ENCODE peak calls at places on chromosomes 4 and X, in seven cellular contexts. B is right lobe of liver, U is tibial nerve, S is HCT116, G is stomach, D is A549, Q is sigmoid colon. H is an unnamed sample.

GRCh38 chr4:82352825-82353370 is 20.9 kb downstream of the HNRNPD start:
- DNase-seq in Q (no peak), S (no peak), G (no peak), B (no peak), U (no peak), D (no peak), H (no peak)

GRCh38 chrX:96432647-96433046 is 252.0 kb upstream of the DIAPH2 start:
- DNase-seq in Q (no peak), D (no peak), U (no peak), G (no peak), B (no peak), S (no peak), H (no peak)

GRCh38 chr4:82939414-82939813 is 38.9 kb downstream of the THAP9 start:
- DNase-seq in U (no peak), D (no peak), S (no peak), B (no peak), G (no peak), Q (no peak), H (no peak)

GRCh38 chr4:182179105-182179504 is 64.1 kb upstream of the TENM3 start:
- DNase-seq in S (no peak), D (no peak), G (no peak), B (no peak), Q (no peak), U (no peak), H (no peak)

GRCh38 chr4:65737672-65738071 is 67.4 kb upstream of the EPHA5 start:
- DNase-seq in S (no peak), G (no peak), Q (no peak), U (no peak), B (no peak), D (no peak), H (no peak)

GRCh38 chr4:181877329-181877848 is 365.8 kb upstream of the TENM3 start:
- DNase-seq in U (no peak), D (no peak), S (no peak), Q (no peak), G (no peak), B (no peak), H (no peak)

GRCh38 chr4:180058731-180059215 is 2184.4 kb upstream of the TENM3 start:
- DNase-seq in B (peak), Q (no peak), U (no peak), G (no peak), D (peak), S (no peak), H (peak)

GRCh38 chr4:3767569-3768288 is 1.5 kb downstream of the ADRA2C start:
- DNase-seq in Q (no peak), B (peak), G (no peak), S (no peak), U (no peak), D (peak), H (no peak)

DNA sequence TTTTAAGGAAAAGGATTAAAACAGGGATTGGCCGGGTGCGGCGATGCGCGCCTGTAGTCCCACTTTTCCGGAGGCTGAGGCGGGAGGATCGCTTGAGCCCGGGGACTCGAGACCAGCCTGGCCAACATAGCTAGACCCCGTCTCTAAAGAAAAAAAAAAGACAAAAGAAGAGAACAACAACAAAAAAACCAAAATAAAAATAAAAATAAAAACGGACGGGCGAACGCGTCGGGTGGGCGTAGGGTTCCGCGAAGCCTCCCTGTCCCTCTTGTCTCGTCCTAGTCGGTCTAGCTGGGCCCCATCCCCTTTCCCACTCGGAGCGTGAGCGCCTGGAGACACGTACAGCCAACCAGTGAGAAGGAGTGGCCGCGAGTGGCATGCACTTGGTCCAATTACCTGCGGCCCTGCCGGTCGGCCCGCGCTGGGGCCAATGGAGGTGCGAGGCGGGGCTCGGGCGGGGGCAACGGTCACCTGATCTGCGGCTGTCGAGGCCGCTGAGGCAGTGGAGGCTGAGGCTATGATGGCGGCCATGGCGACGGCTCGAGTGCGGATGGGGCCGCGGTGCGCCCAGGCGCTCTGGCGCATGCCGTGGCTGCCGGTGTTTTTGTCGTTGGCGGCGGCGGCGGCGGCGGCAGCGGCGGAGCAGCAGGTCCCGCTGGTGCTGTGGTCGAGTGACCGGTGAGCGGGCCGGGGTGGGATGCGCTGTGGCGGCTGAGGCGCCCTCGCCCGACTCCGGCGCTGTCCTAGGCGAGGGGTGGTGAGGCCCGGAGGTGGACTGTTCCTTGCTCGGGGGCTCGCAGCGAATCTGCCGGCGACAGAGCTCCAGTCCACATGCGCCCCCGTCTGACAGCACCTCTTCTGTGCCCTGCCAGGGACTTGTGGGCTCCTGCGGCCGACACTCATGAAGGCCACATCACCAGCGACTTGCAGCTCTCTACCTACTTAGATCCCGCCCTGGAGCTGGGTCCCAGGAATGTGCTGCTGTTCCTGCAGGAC is at the start of gene ATP6AP1:
- DNase-seq in Q (peak), B (peak), D (peak), S (peak), U (peak), G (peak), H (peak)
- TF ChIP-seq POLR2A in Q (no peak), B (peak), D (peak), S (no peak), U (no peak), G (no peak), H (peak)

GRCh38 chr4:4860381-4860802 is 927 bp downstream of the MSX1 start:
- DNase-seq in U (no peak), G (no peak), S (no peak), D (no peak), Q (no peak), B (no peak), H (no peak)

GRCh38 chr4:4860803-4861591 is 1.5 kb downstream of the MSX1 start:
- DNase-seq in U (no peak), D (no peak), Q (no peak), B (no peak), S (no peak), G (no peak), H (no peak)

GRCh38 chr4:4862665-4863482 is 3.4 kb downstream of the MSX1 start:
- DNase-seq in D (no peak), B (no peak), G (no peak), Q (no peak), U (no peak), S (no peak), H (peak)

GRCh38 chr4:4859799-4860380 is 425 bp downstream of the MSX1 start:
- DNase-seq in G (no peak), B (no peak), D (no peak), U (no peak), S (no peak), Q (no peak), H (no peak)

GRCh38 chr4:4861592-4862551 is 2.4 kb downstream of the MSX1 start:
- DNase-seq in D (no peak), S (no peak), B (no peak), Q (no peak), U (no peak), G (no peak), H (no peak)
- H3K4me3 ChIP-seq in D (no peak), S (peak), B (no peak), Q (no peak), U (peak), G (no peak), H (peak)

DNA sequence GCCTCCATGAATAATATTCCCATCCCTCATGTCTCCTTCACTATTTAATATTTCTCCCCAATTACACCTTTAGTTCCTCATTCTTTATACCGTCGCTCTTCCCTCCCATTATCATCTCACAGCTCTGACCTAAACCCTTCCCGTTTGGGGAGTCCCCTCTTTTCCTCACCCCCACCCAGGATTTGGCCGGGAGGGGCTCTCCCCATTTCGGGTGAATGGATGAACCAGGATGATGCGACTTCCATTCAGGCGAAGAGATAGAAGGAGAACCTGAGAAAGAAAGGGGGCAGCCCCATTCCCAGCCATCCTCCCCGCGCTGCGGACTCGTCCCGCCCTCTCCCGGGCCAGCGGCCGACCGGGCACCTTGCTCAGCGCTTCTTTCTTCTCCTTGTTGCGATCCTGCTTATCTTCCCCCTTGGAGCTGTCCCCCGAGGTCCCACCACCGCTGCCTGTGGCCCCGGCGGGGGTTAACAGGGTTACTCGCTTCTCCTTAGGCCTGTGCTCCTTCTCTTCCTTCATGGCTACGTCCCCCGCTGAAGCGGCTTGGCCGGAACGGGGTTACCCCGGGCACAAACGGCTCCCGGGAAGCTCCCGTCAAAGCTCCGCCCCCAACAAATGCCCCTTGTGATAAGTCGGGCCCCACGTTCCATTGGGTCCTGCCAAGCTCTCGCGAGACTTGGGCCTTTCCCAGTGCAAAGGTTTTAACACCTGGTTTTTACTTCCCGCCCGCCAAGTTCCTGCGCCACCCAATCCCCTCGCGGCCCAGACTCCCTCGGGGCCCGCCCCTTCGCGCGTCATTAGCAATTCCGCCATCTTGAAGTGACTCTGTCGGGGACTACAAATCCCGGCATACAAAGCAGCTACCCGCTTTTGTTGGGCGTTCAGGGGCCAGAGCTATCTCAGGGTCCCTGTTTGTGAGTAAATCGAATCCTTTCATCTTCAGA is at the start of gene UPF3B:
- DNase-seq in U (peak), D (peak), Q (peak), G (peak), S (peak), B (peak), H (peak)
- TF ChIP-seq POLR2A in U (no peak), D (peak), Q (peak), G (no peak), S (no peak), B (peak), H (peak)

DNA sequence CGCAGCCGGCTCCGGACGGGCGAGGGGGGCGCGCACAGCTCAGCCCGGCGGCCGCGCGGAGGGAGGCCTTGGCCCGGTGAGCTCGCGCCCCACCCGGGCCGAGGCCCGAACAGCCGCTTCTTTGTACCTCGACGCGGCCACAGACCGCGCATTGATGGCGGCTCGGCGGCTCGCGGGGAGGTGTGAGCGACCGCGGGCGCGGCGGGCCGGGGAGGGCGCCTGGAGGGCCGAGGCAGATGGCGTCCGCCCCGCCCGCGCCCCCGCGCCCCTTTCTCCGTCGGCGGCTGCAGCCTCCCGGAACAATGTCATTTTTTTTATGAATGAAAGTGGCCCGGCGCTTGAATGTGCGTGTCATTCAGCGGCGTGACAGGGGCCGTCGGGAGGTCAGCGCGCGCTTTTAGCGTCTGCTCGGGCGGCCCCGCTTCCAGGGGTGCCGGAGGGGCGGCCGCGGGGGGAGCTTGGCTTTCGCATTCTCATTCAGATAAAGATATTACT is 1.8 kb downstream of the FGFR3 start:
- DNase-seq in B (no peak), G (no peak), Q (no peak), D (no peak), U (no peak), S (no peak), H (peak)
- H3K4me3 ChIP-seq in B (peak), G (peak), Q (peak), D (peak), U (peak), S (peak), H (peak)

GRCh38 chr4:90992213-90992612 is 865.0 kb downstream of the CCSER1 start:
- DNase-seq in U (no peak), S (no peak), D (no peak), Q (no peak), G (no peak), B (no peak), H (no peak)
- TF ChIP-seq POLR2A in U (no peak), S (no peak), D (no peak), Q (no peak), G (no peak), B (no peak), H (no peak)

DNA sequence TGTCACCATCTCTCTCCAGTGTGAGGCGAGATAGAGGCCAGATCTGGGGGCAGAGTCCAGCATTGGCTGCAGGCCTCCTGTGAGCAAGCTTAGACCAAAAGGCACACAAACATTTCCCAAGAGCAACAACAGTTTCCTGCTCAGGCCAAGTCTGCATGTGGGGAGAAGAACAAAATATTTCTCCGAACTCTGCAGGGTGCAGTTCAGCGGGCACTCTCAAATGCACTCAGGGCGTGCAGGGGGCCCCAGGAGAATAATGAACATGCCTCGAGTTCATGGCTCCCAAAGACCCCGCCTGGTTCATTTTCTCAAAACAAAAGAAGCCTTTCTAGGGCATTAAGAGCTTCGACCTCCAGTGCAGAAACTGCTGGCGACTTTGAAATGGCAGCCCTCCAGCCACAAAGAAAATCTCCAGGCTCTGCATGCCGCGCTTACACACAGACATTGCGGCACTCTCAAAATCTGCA is 57.8 kb upstream of the HELT start:
- DNase-seq in Q (no peak), D (no peak), U (no peak), G (no peak), S (no peak), B (peak), H (no peak)
- H3K4me3 ChIP-seq in Q (no peak), D (no peak), U (no peak), G (no peak), S (no peak), B (no peak), H (no peak)

GRCh38 chrX:48508400-48509244 is at the start of gene PORCN:
- DNase-seq in Q (peak), S (no peak), B (peak), U (peak), G (peak), D (peak), H (peak)
- TF ChIP-seq POLR2A in Q (peak), S (no peak), B (peak), U (no peak), G (no peak), D (peak), H (no peak)

GRCh38 chr4:102174800-102175199 is 170.5 kb downstream of the SLC39A8 start:
- DNase-seq in Q (no peak), B (no peak), S (no peak), U (no peak), G (no peak), D (peak), H (no peak)

GRCh38 chr4:102168580-102168979 is 176.7 kb downstream of the SLC39A8 start:
- DNase-seq in Q (no peak), D (no peak), U (no peak), S (no peak), B (no peak), G (no peak), H (no peak)

GRCh38 chr4:102172341-102172740 is 172.9 kb downstream of the SLC39A8 start:
- DNase-seq in B (no peak), Q (no peak), S (no peak), G (no peak), D (no peak), U (no peak), H (no peak)

GRCh38 chr4:102169345-102169744 is 175.9 kb downstream of the SLC39A8 start:
- DNase-seq in B (no peak), D (peak), G (no peak), Q (no peak), U (no peak), S (no peak), H (no peak)

GRCh38 chr4:102170910-102171309 is 174.4 kb downstream of the SLC39A8 start:
- DNase-seq in G (no peak), Q (no peak), S (no peak), U (no peak), B (no peak), D (no peak), H (no peak)
- H3K4me3 ChIP-seq in G (no peak), Q (no peak), S (no peak), U (no peak), B (no peak), D (no peak), H (no peak)

H was measured in upper lobe of left lung.